ENCODE peak calls at places on chromosomes 2 and 18, in seven cellular contexts. Q, B, N, U, K, Z and R are unnamed samples.

GRCh38 chr2:54956392-54956722 is 93.9 kb downstream of the RTN4 start:
- DNase-seq in Z (no peak), N (peak), U (no peak), Q (peak), B (peak), K (no peak), R (no peak)

GRCh38 chr2:20146401-20146800 is 78.5 kb downstream of the SDC1 start:
- DNase-seq in Z (no peak), N (no peak), Q (no peak), K (no peak), B (no peak), U (no peak), R (no peak)

GRCh38 chr2:98868548-98869271 is 67.3 kb downstream of the CRACDL start:
- DNase-seq in Z (peak), K (no peak), Q (no peak), B (no peak), U (no peak), N (no peak), R (no peak)

GRCh38 chr2:83233284-83233683 is 1225.8 kb downstream of the SUCLG1 start:
- DNase-seq in N (peak), Z (peak), Q (no peak), K (no peak), U (no peak), B (peak), R (no peak)

GRCh38 chr2:11746807-11747459 is 501 bp downstream of the LPIN1 start:
- DNase-seq in U (no peak), Q (peak), N (peak), B (peak), K (peak), Z (peak), R (peak)

GRCh38 chr2:74261204-74261864 is 62.9 kb downstream of the MTHFD2 start:
- DNase-seq in K (peak), N (peak), Z (peak), Q (no peak), B (peak), U (peak), R (peak)

GRCh38 chr2:48626047-48626446 is 8.4 kb downstream of the GTF2A1L start:
- DNase-seq in Z (no peak), N (no peak), U (no peak), Q (no peak), K (no peak), B (no peak), R (no peak)

GRCh38 chr18:5295981-5296705 is 617 bp upstream of the ZBTB14 start:
- DNase-seq in Q (peak), K (peak), Z (peak), U (peak), B (peak), N (peak), R (peak)

GRCh38 chr2:47016172-47016913 is 100.7 kb upstream of the MCFD2 start:
- DNase-seq in U (no peak), B (peak), N (peak), Q (peak), Z (peak), K (no peak), R (peak)

GRCh38 chr18:74804677-74805076 is 207.0 kb downstream of the ZNF407 start:
- DNase-seq in N (no peak), Z (no peak), K (no peak), B (peak), Q (no peak), U (no peak), R (no peak)

GRCh38 chr18:74800098-74800497 is 202.4 kb downstream of the ZNF407 start:
- DNase-seq in Q (no peak), N (no peak), Z (no peak), B (no peak), K (no peak), U (no peak), R (no peak)

GRCh38 chr18:74806073-74806472 is 208.4 kb downstream of the ZNF407 start:
- DNase-seq in B (peak), Z (no peak), U (no peak), N (no peak), K (no peak), Q (no peak), R (no peak)

GRCh38 chr18:74803769-74804168 is 206.1 kb downstream of the ZNF407 start:
- DNase-seq in Q (no peak), Z (peak), K (no peak), U (no peak), B (no peak), N (no peak), R (no peak)

DNA sequence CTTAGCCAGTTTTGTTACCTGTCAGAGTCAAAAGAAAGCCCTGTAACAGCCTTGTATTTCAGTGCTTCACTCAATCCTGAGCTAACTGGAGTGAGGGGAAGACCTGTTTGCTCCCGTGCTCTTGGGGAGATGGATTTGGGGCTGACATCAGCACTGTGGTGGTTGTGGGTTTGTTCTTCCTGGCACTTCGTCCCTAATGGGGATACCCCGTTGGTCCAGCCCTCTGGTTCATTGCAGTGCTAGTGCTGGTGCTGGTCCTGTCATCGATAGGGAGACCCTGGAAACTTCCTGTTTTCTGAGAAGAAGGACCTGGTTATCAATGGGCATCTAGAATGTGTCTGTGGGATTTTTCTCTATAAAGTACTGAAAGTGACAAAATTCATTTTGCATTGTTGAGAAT is 205.4 kb downstream of the ZNF407 start:
- DNase-seq in Q (no peak), B (no peak), N (no peak), K (no peak), U (no peak), Z (no peak), R (no peak)
- H4K8ac ChIP-seq in Q (no peak), B (no peak), N (no peak), K (no peak), U (no peak), Z (no peak), R (no peak)

DNA sequence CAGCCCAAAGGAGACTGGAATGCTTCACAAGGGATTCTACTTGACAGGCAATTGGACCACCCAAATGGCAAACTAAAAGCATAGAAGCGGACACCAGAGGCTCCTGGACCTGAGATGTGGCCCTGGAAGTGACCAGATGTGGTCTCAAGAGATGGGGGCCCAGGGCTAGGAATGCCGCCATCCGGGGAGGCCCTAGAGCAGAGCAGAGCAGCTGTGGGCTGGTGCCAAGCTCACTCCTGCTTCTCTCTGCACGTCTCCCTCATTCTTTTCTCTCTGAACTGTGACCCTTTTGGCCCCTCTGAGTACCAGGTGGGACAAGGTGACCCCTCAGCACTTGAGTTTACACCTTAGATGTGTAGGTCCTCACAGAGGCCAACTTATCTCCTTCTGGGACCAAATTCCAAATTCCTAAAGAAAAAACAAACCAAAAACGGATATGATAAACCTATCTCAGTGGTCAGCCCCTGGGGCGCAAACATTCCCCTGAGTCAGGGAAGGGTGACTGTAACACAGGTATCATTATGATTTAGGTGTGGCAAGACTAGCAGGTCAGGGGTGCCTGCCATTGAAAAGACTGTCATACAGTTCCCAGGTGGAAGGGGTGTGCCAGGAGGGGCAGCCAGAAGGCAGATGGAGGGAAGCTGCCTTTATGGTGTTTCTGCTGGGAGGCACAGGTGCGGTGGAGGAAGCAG is 6.5 kb upstream of the IL1R2 start:
- DNase-seq in U (no peak), K (no peak), Q (no peak), N (no peak), B (no peak), Z (peak), R (no peak)
- H4K8ac ChIP-seq in U (no peak), K (no peak), Q (no peak), N (no peak), B (no peak), Z (no peak), R (no peak)

GRCh38 chr2:170377469-170378207 is 199.7 kb downstream of the MYO3B start:
- DNase-seq in B (no peak), Q (no peak), N (no peak), K (no peak), U (no peak), Z (no peak), R (no peak)
- H4K8ac ChIP-seq in B (no peak), Q (no peak), N (no peak), K (no peak), U (no peak), Z (no peak), R (no peak)

DNA sequence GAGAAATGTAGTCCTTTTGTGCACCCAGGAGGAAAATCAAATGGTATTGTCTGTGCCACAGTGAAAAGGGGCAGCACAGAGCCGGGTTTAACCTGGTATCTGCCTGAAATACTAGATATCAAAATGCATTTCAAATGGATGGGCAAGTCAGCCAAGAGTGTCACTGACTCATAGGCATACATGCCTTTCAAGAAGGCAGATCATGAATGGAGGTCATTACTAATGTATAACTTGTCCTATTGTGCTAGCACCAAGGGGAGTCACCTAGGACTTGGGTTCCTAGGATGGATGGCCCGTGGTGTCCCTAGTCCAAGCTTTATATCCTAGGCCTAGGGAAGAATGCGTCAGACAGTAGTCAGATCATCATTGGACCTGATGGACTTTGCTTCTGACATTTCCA is 49.9 kb downstream of the TCF7L1 start:
- DNase-seq in K (no peak), Z (no peak), B (no peak), N (no peak), Q (peak), U (no peak), R (no peak)
- H4K8ac ChIP-seq in K (no peak), Z (no peak), B (no peak), N (no peak), Q (no peak), U (no peak), R (no peak)

GRCh38 chr2:32572030-32572429 is 55.8 kb upstream of the TTC27 start:
- DNase-seq in K (no peak), U (no peak), N (no peak), Z (no peak), B (no peak), Q (no peak), R (no peak)

GRCh38 chr2:32572737-32573136 is 55.1 kb upstream of the TTC27 start:
- DNase-seq in N (no peak), K (no peak), Q (no peak), B (no peak), Z (no peak), U (no peak), R (no peak)
- H4K8ac ChIP-seq in N (no peak), K (no peak), Q (no peak), B (no peak), Z (no peak), U (no peak), R (no peak)

GRCh38 chr2:101710690-101711318 is 13.3 kb downstream of the MAP4K4 start:
- DNase-seq in Q (peak), B (no peak), Z (no peak), N (no peak), K (no peak), U (no peak), R (no peak)

GRCh38 chr2:101706121-101706818 is 8.8 kb downstream of the MAP4K4 start:
- DNase-seq in K (no peak), Q (no peak), N (no peak), Z (peak), U (no peak), B (no peak), R (no peak)

GRCh38 chr2:101706819-101707177 is 9.3 kb downstream of the MAP4K4 start:
- DNase-seq in K (no peak), U (no peak), B (no peak), Q (no peak), N (peak), Z (no peak), R (no peak)

GRCh38 chr2:101714098-101714497 is 16.6 kb downstream of the MAP4K4 start:
- DNase-seq in Z (no peak), B (no peak), N (no peak), K (no peak), Q (no peak), U (no peak), R (no peak)

DNA sequence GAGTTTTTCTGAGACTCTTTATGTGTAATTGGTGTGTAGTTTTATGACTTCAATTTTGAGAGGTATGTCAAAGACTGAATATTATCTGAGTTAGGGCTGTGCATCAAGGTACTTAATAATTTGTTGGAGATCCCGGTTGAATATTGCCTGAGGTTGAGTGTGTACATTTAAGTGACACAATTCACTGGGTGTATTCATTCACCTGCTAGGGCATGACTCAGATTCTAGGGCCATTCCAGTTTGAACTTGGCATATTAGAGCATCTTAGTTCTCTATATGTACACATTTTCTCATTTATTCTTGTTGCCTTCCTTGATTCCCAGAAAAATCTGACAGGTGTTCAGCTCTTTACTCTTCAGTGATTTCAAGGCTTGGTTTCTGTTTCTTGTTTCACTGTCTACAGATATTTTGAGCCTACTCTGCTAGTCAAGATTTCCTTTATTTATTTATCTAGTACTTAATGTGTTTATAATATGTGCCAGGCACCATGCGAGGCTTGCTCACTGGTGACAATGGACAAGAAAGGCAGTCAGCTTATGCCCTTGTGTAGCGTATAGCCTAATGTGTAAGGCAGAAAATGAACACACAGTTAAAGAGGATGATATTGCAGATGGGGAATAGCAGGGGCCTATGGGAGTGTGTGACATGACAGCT is 12.7 kb downstream of the MAP4K4 start:
- DNase-seq in K (no peak), B (no peak), U (no peak), Q (no peak), N (peak), Z (no peak), R (no peak)
- H4K8ac ChIP-seq in K (no peak), B (no peak), U (no peak), Q (no peak), N (no peak), Z (no peak), R (no peak)

GRCh38 chr2:239910404-239910803 is 114.7 kb downstream of the NDUFA10 start:
- DNase-seq in N (no peak), Q (no peak), U (no peak), Z (no peak), B (no peak), K (no peak), R (peak)
- H4K8ac ChIP-seq in N (no peak), Q (no peak), U (no peak), Z (no peak), B (no peak), K (no peak), R (no peak)